ENCODE peak calls at places on chromosomes 1 and 21, in six cellular contexts. Q is CD8-positive, alpha-beta T cell; P is CD8-positive, alpha-beta memory T cell; D is kidney; L is MM.1S; B is heart left ventricle. G is an unnamed sample.

GRCh38 chr1:221991221-221991620 is 249.3 kb upstream of the DUSP10 start:
- DNase-seq in Q (no peak), P (no peak), D (no peak), L (no peak), B (no peak), G (no peak)

GRCh38 chr21:22128671-22129070 is 1130.5 kb downstream of the NCAM2 start:
- DNase-seq in Q (no peak), P (no peak), D (no peak), L (no peak), B (no peak), G (no peak)

GRCh38 chr1:28087614-28088167 is 719 bp downstream of the EYA3 start:
- DNase-seq in Q (peak; percentile 43), P (peak; percentile 51), D (no peak), L (peak; percentile 62), B (no peak), G (no peak)

GRCh38 chr1:214604543-214604942 is 1.5 kb downstream of the CENPF start:
- DNase-seq in Q (no peak), P (no peak), D (no peak), L (no peak), B (no peak), G (no peak)

GRCh38 chr1:229537894-229538293 is 20.6 kb downstream of the ABCB10 start:
- DNase-seq in Q (no peak), P (no peak), D (no peak), L (no peak), B (no peak), G (no peak)

GRCh38 chr1:213171711-213172110 is 120.7 kb downstream of the RPS6KC1 start:
- DNase-seq in Q (no peak), P (no peak), D (no peak), L (peak; percentile 15), B (no peak), G (no peak)

GRCh38 chr1:154960446-154961136 is 991 bp downstream of the PYGO2 start:
- DNase-seq in Q (no peak), P (no peak), D (no peak), L (peak; percentile 31), B (no peak), G (no peak)

GRCh38 chr1:117366982-117367768 is at the start of gene MAN1A2:
- DNase-seq in Q (peak; percentile 68), P (peak; percentile 81), D (peak; percentile 97), L (peak; percentile 75), B (peak; percentile 93), G (peak; percentile 94)

GRCh38 chr1:8075511-8076051 is 49.5 kb upstream of the ERRFI1 start:
- DNase-seq in Q (no peak), P (no peak), D (no peak), L (no peak), B (no peak), G (no peak)

GRCh38 chr1:119047040-119047438 is 58.9 kb upstream of the TBX15 start:
- DNase-seq in Q (no peak), P (no peak), D (no peak), L (no peak), B (no peak), G (no peak)

GRCh38 chr1:113390871-113391642 is 742 bp downstream of the MAGI3 start:
- DNase-seq in Q (peak; percentile 39), P (peak; percentile 57), D (peak; percentile 88), L (peak; percentile 40), B (peak; percentile 47), G (peak; percentile 61)

GRCh38 chr1:4047666-4048065 is 147.6 kb upstream of the C1orf174 start:
- DNase-seq in Q (no peak), P (no peak), D (no peak), L (no peak), B (no peak), G (no peak)

GRCh38 chr1:3170566-3171453 is 101.8 kb downstream of the PRDM16 start:
- DNase-seq in Q (no peak), P (no peak), D (peak; percentile 92), L (peak; percentile 43), B (peak; percentile 85), G (peak; percentile 89)

GRCh38 chr1:18256318-18257235 is 149.0 kb downstream of the IGSF21 start:
- DNase-seq in Q (no peak), P (no peak), D (no peak), L (peak; percentile 36), B (peak; percentile 38), G (no peak)

GRCh38 chr1:59638172-59638800 is 176.5 kb upstream of the HOOK1 start:
- DNase-seq in Q (no peak), P (no peak), D (no peak), L (no peak), B (no peak), G (no peak)

GRCh38 chr1:170723518-170723917 is 59.6 kb downstream of the PRRX1 start:
- DNase-seq in Q (no peak), P (no peak), D (no peak), L (no peak), B (no peak), G (no peak)

GRCh38 chr1:94118471-94118870 is 2.5 kb downstream of the ABCA4 start:
- DNase-seq in Q (no peak), P (no peak), D (peak; percentile 78), L (no peak), B (no peak), G (no peak)

GRCh38 chr1:59484090-59484489 is 187.2 kb downstream of the FGGY start:
- DNase-seq in Q (no peak), P (no peak), D (no peak), L (no peak), B (no peak), G (no peak)

GRCh38 chr1:3366181-3367051 is 88.0 kb upstream of the ARHGEF16 start:
- DNase-seq in Q (no peak), P (no peak), D (peak; percentile 89), L (no peak), B (peak; percentile 40), G (peak; percentile 91)

DNA sequence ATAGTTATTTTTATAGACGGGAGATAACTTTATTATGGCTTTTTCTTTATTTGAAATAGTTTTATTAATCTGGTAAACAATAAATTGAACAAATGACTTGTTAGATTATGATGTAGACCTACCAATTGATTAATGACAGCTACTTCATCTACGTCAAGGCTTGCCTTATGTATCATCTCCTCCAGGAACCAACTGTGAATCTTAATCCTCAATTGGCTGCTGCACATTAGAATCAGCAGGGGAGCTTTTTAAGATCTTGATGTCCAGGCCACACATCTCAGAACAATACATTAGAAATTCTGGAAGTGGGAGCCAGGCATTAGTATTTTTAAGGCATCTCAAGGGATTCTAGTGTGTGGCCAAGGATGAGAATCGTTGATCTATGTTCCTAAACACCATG is 52.0 kb upstream of the LYPLAL1 start:
- DNase-seq in Q (no peak), P (no peak), D (no peak), L (no peak), B (no peak), G (no peak)
- H3K27ac ChIP-seq in Q (no peak overlapping the region), P (peak overlapping the region; percentile 15), D (no peak overlapping the region), L (no peak overlapping the region), B (peak overlapping the region; percentile 28), G (no peak overlapping the region)

GRCh38 chr1:202642212-202642611 is 68.0 kb downstream of the SYT2 start:
- DNase-seq in Q (no peak), P (no peak), D (no peak), L (no peak), B (no peak), G (no peak)
- H3K4me3 ChIP-seq in Q (no peak overlapping the region), P (no peak overlapping the region), D (no peak overlapping the region), L (no peak overlapping the region), B (no peak overlapping the region), G (no peak overlapping the region)

DNA sequence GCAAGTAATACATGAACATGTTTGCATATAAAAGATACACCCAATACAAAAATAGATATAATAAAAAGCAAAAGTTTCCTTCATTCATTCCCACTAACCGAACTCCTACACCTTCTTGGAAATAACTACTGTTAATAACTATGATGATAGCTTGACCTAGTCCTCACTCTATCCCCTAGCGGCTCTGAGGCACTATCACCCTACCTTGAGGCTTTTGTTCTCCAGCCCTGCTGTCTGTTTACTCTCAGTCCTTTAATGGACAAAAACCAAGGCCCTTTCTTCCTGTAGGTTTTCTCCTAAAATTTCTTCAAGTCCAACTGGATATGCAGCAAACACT is 186.6 kb downstream of the SLC35F3 start:
- DNase-seq in Q (no peak), P (no peak), D (no peak), L (no peak), B (no peak), G (no peak)
- H3K9me3 ChIP-seq in Q (no peaks in the 10 kb centered on the region), P (no peaks in the 10 kb centered on the region), D (peaks cover 2% of the 10 kb centered on the region), L (no peaks in the 10 kb centered on the region), B (no peaks in the 10 kb centered on the region), G (peaks cover 8% of the 10 kb centered on the region)

DNA sequence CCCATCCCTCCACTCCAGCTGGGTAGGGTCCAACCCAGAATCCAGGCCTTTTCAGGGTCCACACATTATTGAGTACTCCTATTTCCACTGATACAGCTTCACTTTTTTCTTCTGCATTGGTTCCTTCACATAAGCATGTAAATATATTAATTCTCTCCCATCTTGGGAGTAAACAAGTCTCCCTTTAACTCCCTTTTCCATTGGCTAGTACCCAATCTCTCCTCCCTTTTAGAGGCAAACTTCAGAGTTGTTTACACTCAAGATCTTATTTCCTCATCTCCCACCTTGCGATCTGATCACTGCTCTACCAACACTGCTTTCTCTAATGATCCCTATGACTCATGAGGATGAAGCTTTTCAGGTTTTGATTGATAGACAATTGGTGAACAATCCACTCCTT is 20.3 kb downstream of the DMAP1 start:
- DNase-seq in Q (no peak), P (no peak), D (no peak), L (no peak), B (no peak), G (no peak)
- H3K27ac ChIP-seq in Q (no peak overlapping the region), P (no peak overlapping the region), D (no peak overlapping the region), L (no peak overlapping the region), B (no peak overlapping the region), G (no peak overlapping the region)

DNA sequence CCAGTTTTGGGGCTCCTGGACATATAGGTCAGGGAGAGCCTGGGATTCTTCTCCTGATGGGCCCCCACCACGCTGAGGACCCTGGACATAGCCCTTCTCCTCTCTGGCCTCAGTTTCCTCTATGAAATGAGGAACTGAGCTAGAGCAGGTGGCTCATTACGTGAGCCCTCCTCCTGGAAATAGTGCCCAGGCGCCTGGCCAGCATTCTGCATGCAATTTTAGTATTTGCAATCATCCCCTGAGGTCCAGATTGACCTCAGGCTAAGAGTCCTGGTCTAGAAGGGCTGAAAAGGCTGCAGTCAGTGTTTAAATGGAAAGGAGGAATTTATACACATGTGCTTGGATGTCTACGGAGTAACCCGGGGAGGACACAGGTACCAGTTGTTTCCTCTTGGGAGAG is 33.6 kb downstream of the RHBG start:
- DNase-seq in Q (no peak), P (no peak), D (no peak), L (no peak), B (no peak), G (no peak)
- H3K4me3 ChIP-seq in Q (no peak overlapping the region), P (no peak overlapping the region), D (no peak overlapping the region), L (no peak overlapping the region), B (no peak overlapping the region), G (no peak overlapping the region)